ENCODE peak calls at places on chromosomes 3 and 15, in eight cellular contexts. Y, Q, A, E, N, F, R and H are unnamed samples.

GRCh38 chr3:18657858-18658820 is 233.0 kb upstream of the SATB1 start:
- DNase-seq in Y (peak; percentile 47), Q (no peak), A (no peak), E (peak; percentile 61), N (no peak), F (no peak), R (peak; percentile 42), H (no peak)

GRCh38 chr3:153881201-153881600 is 240.0 kb upstream of the ARHGEF26 start:
- DNase-seq in Y (no peak), Q (no peak), A (no peak), E (peak; percentile 85), N (no peak), F (no peak), R (no peak), H (no peak)

GRCh38 chr15:80132382-80132781 is 20.4 kb upstream of the FAH start:
- DNase-seq in Y (no peak), Q (no peak), A (no peak), E (no peak), N (no peak), F (no peak), R (no peak), H (no peak)

GRCh38 chr3:140053011-140053702 is 118.2 kb downstream of the CLSTN2 start:
- DNase-seq in Y (no peak), Q (no peak), A (no peak), E (no peak), N (no peak), F (no peak), R (no peak), H (no peak)

GRCh38 chr3:122628567-122628966 is 51.1 kb downstream of the PARP15 start:
- DNase-seq in Y (no peak), Q (no peak), A (no peak), E (peak; percentile 76), N (no peak), F (no peak), R (no peak), H (no peak)

GRCh38 chr15:77650285-77650684 is 17.6 kb upstream of the LINGO1 start:
- DNase-seq in Y (no peak), Q (no peak), A (no peak), E (no peak), N (no peak), F (no peak), R (no peak), H (no peak)

GRCh38 chr15:73650387-73651126 is 17.4 kb upstream of the NPTN start:
- DNase-seq in Y (no peak), Q (no peak), A (no peak), E (no peak), N (no peak), F (peak; percentile 47), R (no peak), H (no peak)

GRCh38 chr15:84823580-84823878 is 6.4 kb downstream of the ALPK3 start:
- DNase-seq in Y (no peak), Q (no peak), A (no peak), E (no peak), N (no peak), F (no peak), R (no peak), H (peak; percentile 15)

GRCh38 chr3:172065534-172065933 is 26.2 kb downstream of the FNDC3B start:
- DNase-seq in Y (no peak), Q (no peak), A (no peak), E (no peak), N (no peak), F (peak; percentile 93), R (peak; percentile 53), H (no peak)

GRCh38 chr3:87120221-87120620 is 106.9 kb upstream of the CHMP2B start:
- DNase-seq in Y (no peak), Q (no peak), A (no peak), E (peak; percentile 54), N (no peak), F (no peak), R (no peak), H (no peak)

GRCh38 chr15:71629761-71630499 is 180.4 kb upstream of the NR2E3 start:
- DNase-seq in Y (no peak), Q (no peak), A (no peak), E (no peak), N (no peak), F (peak; percentile 18), R (no peak), H (no peak)

GRCh38 chr3:166446291-166446690 is 609.1 kb upstream of the BCHE start:
- DNase-seq in Y (no peak), Q (no peak), A (no peak), E (peak; percentile 67), N (no peak), F (peak; percentile 53), R (no peak), H (no peak)

GRCh38 chr3:196969660-196970546 is 1.3 kb upstream of the PIGZ start:
- DNase-seq in Y (peak; percentile 80), Q (peak; percentile 85), A (peak; percentile 59), E (peak; percentile 76), N (no peak), F (peak; percentile 35), R (peak; percentile 43), H (peak; percentile 88)

GRCh38 chr3:194269610-194270145 is 81.5 kb downstream of the CPN2 start:
- DNase-seq in Y (peak; percentile 82), Q (peak; percentile 91), A (peak; percentile 93), E (no peak), N (peak; percentile 93), F (peak; percentile 78), R (peak; percentile 60), H (peak; percentile 89)

GRCh38 chr3:177606891-177607290 is 409.6 kb upstream of the TBL1XR1 start:
- DNase-seq in Y (no peak), Q (no peak), A (no peak), E (peak; percentile 82), N (no peak), F (no peak), R (peak; percentile 42), H (no peak)

GRCh38 chr3:170714562-170715535 is 129.0 kb upstream of the SLC7A14 start:
- DNase-seq in Y (no peak), Q (no peak), A (no peak), E (peak; percentile 76), N (no peak), F (peak; percentile 69), R (no peak), H (no peak)

GRCh38 chr3:78665776-78666457 is 1101.9 kb downstream of the ROBO1 start:
- DNase-seq in Y (no peak), Q (no peak), A (no peak), E (no peak), N (no peak), F (no peak), R (no peak), H (no peak)

GRCh38 chr15:86540840-86541467 is 461.3 kb downstream of the AGBL1 start:
- DNase-seq in Y (no peak), Q (no peak), A (no peak), E (no peak), N (no peak), F (no peak), R (no peak), H (no peak)

GRCh38 chr3:42635111-42635510 is 18.4 kb upstream of the ZBTB47 start:
- DNase-seq in Y (no peak), Q (no peak), A (no peak), E (peak; percentile 54), N (no peak), F (peak; percentile 35), R (no peak), H (no peak)

GRCh38 chr3:158167737-158168469 is 58.0 kb downstream of the RSRC1 start:
- DNase-seq in Y (peak; percentile 38), Q (no peak), A (no peak), E (peak; percentile 90), N (no peak), F (peak; percentile 98), R (peak; percentile 7), H (no peak)

GRCh38 chr15:91049378-91050127 is 27.2 kb upstream of the VPS33B start:
- DNase-seq in Y (peak; percentile 47), Q (no peak), A (peak; percentile 39), E (peak; percentile 74), N (peak; percentile 71), F (peak; percentile 70), R (peak; percentile 78), H (no peak)

GRCh38 chr15:37019479-37020433 is 80.6 kb downstream of the MEIS2 start:
- DNase-seq in Y (no peak), Q (no peak), A (no peak), E (no peak), N (no peak), F (peak; percentile 86), R (peak; percentile 65), H (no peak)

GRCh38 chr3:42746455-42747450 is 26.3 kb downstream of the CCDC13 start:
- DNase-seq in Y (no peak), Q (no peak), A (no peak), E (peak; percentile 55), N (peak; percentile 57), F (peak; percentile 81), R (peak; percentile 57), H (no peak)

GRCh38 chr15:79017953-79018352 is 72.6 kb downstream of the RASGRF1 start:
- DNase-seq in Y (no peak), Q (no peak), A (no peak), E (no peak), N (no peak), F (no peak), R (no peak), H (no peak)
- H3K4me3 ChIP-seq in Y (no peak overlapping the region), Q (no peak overlapping the region), A (no peak overlapping the region), E (no peak overlapping the region), N (no peak overlapping the region), F (no peak overlapping the region), R (no peak overlapping the region), H (no peak overlapping the region)

DNA sequence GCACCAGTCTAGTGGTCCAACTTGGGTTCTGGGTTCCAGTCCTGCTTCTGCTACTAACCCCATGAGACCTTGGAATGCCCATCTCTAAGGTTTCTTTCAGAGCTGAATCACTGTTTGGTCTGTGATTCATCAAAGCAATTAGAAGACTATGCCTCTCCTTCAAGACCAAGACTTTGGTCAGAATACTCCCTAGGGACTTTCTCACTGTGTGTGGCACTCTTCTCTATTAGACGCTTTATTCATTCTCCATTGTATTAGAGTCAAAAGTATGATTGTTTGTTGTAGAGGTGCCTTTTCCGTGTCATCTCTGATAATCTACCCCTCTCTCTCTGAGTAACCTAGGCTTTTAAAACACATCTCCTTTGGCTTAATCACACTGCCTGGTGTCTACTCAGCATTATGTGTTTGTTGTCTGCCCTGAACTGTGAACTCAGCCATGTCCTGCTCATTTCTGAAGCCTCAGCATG is 90.5 kb downstream of the LPP start:
- DNase-seq in Y (no peak), Q (no peak), A (no peak), E (peak; percentile 92), N (no peak), F (no peak), R (no peak), H (no peak)
- H3K4me1 ChIP-seq in Y (peaks cover 34% of the 10 kb centered on the region), Q (peaks cover 56% of the 10 kb centered on the region), A (peaks cover 55% of the 10 kb centered on the region), E (peaks cover 34% of the 10 kb centered on the region), N (peaks cover 73% of the 10 kb centered on the region), F (peaks cover 20% of the 10 kb centered on the region), R (peaks cover 7% of the 10 kb centered on the region), H (peaks cover 6% of the 10 kb centered on the region)

DNA sequence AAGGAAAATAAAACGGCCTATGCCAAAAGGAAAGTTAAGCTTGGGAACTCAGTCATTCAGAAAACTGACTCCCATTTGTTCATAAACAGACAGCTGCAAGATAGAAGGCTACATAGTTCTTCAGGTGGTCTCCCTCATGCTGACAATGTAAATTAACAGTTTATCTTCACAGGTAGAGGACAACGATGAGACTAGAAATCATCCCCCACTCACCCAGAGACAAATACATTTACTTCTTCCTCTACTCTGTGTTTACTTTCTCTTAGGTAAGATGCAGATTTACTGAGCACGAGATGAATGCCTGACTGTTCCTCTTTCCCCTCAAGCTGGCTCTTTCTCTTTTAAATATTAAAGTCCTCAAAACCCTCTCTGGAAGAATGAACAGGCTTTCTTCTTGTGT is 117.6 kb upstream of the UBP1 start:
- DNase-seq in Y (no peak), Q (no peak), A (no peak), E (no peak), N (no peak), F (no peak), R (no peak), H (no peak)
- TF ChIP-seq CTCF in Y (no peak), Q (no peak), A (no peak), E (no peak), N (no peak), F (no peak), R (no peak), H (no peak)

GRCh38 chr3:51393096-51393495 is 2.0 kb downstream of the RBM15B start:
- DNase-seq in Y (no peak), Q (no peak), A (no peak), E (no peak), N (no peak), F (no peak), R (no peak), H (no peak)
- H3K4me3 ChIP-seq in Y (no peak overlapping the region), Q (no peak overlapping the region), A (peak overlapping the region; percentile 82), E (peak overlapping the region; percentile 73), N (no peak overlapping the region), F (peak overlapping the region; percentile 75), R (no peak overlapping the region), H (no peak overlapping the region)